ENCODE peak calls at places on chromosomes 13 and 19, in ten cellular contexts. One of them, this sample, is unnamed. For H3K27me3 and H3K4me1, the result is how much of the 10 kb centered on the place peaks cover.

GRCh38 chr13:69641773-69642172 is 465.9 kb upstream of the ATXN8OS start:
- DNase-seq in neuronal stem cell: no peak
- DNase-seq in heart left ventricle: no peak
- DNase-seq in lung: no peak
- DNase-seq in CD8-positive, alpha-beta memory T cell: no peak
- DNase-seq in NT2/D1: no peak
- DNase-seq in IMR-90: no peak
- DNase-seq in upper lobe of left lung: no peak
- DNase-seq in CD4-positive, CD25-positive, alpha-beta regulatory T cell: no peak
- DNase-seq in effector memory CD4-positive, alpha-beta T cell: no peak
- DNase-seq in this sample: no peak

GRCh38 chr13:33740134-33740538 is 77.8 kb upstream of the RFC3 start:
- DNase-seq in NT2/D1: no peak
- DNase-seq in lung: no peak
- DNase-seq in heart left ventricle: no peak
- DNase-seq in upper lobe of left lung: no peak
- DNase-seq in CD8-positive, alpha-beta memory T cell: no peak
- DNase-seq in effector memory CD4-positive, alpha-beta T cell: no peak
- DNase-seq in IMR-90: peak
- DNase-seq in CD4-positive, CD25-positive, alpha-beta regulatory T cell: no peak
- DNase-seq in neuronal stem cell: no peak
- DNase-seq in this sample: peak

GRCh38 chr13:87827479-87827878 is 156.3 kb downstream of the SLITRK5 start:
- DNase-seq in effector memory CD4-positive, alpha-beta T cell: no peak
- DNase-seq in CD8-positive, alpha-beta memory T cell: no peak
- DNase-seq in neuronal stem cell: no peak
- DNase-seq in upper lobe of left lung: no peak
- DNase-seq in CD4-positive, CD25-positive, alpha-beta regulatory T cell: no peak
- DNase-seq in heart left ventricle: no peak
- DNase-seq in lung: no peak
- DNase-seq in NT2/D1: no peak
- DNase-seq in IMR-90: no peak
- DNase-seq in this sample: no peak

GRCh38 chr19:35561436-35561835 is 2.0 kb downstream of the ATP4A start:
- DNase-seq in CD4-positive, CD25-positive, alpha-beta regulatory T cell: no peak
- DNase-seq in effector memory CD4-positive, alpha-beta T cell: no peak
- DNase-seq in CD8-positive, alpha-beta memory T cell: no peak
- DNase-seq in neuronal stem cell: no peak
- DNase-seq in upper lobe of left lung: no peak
- DNase-seq in lung: no peak
- DNase-seq in heart left ventricle: no peak
- DNase-seq in IMR-90: no peak
- DNase-seq in NT2/D1: no peak
- DNase-seq in this sample: no peak

GRCh38 chr19:860481-861098 is 1.1 kb downstream of the CFD start:
- DNase-seq in heart left ventricle: no peak
- DNase-seq in NT2/D1: no peak
- DNase-seq in upper lobe of left lung: peak
- DNase-seq in lung: peak
- DNase-seq in CD8-positive, alpha-beta memory T cell: peak
- DNase-seq in neuronal stem cell: peak
- DNase-seq in IMR-90: peak
- DNase-seq in effector memory CD4-positive, alpha-beta T cell: peak
- DNase-seq in CD4-positive, CD25-positive, alpha-beta regulatory T cell: peak
- DNase-seq in this sample: peak

GRCh38 chr13:32330438-32330837 is 15.1 kb downstream of the BRCA2 start:
- DNase-seq in heart left ventricle: no peak
- DNase-seq in effector memory CD4-positive, alpha-beta T cell: no peak
- DNase-seq in NT2/D1: no peak
- DNase-seq in CD4-positive, CD25-positive, alpha-beta regulatory T cell: no peak
- DNase-seq in IMR-90: peak
- DNase-seq in neuronal stem cell: no peak
- DNase-seq in CD8-positive, alpha-beta memory T cell: no peak
- DNase-seq in lung: no peak
- DNase-seq in upper lobe of left lung: no peak
- DNase-seq in this sample: no peak

GRCh38 chr13:114324334-114324733 is 10.0 kb downstream of the CHAMP1 start:
- DNase-seq in heart left ventricle: no peak
- DNase-seq in NT2/D1: no peak
- DNase-seq in effector memory CD4-positive, alpha-beta T cell: no peak
- DNase-seq in CD8-positive, alpha-beta memory T cell: no peak
- DNase-seq in upper lobe of left lung: no peak
- DNase-seq in neuronal stem cell: no peak
- DNase-seq in lung: no peak
- DNase-seq in IMR-90: no peak
- DNase-seq in CD4-positive, CD25-positive, alpha-beta regulatory T cell: no peak
- DNase-seq in this sample: no peak

GRCh38 chr13:97141564-97142005 is 80.5 kb upstream of the MBNL2 start:
- DNase-seq in CD4-positive, CD25-positive, alpha-beta regulatory T cell: no peak
- DNase-seq in lung: peak
- DNase-seq in IMR-90: peak
- DNase-seq in neuronal stem cell: peak
- DNase-seq in CD8-positive, alpha-beta memory T cell: no peak
- DNase-seq in heart left ventricle: no peak
- DNase-seq in NT2/D1: peak
- DNase-seq in effector memory CD4-positive, alpha-beta T cell: no peak
- DNase-seq in upper lobe of left lung: peak
- DNase-seq in this sample: peak

GRCh38 chr19:14440049-14440448 is 6.9 kb downstream of the PKN1 start:
- DNase-seq in heart left ventricle: peak
- DNase-seq in neuronal stem cell: no peak
- DNase-seq in upper lobe of left lung: peak
- DNase-seq in effector memory CD4-positive, alpha-beta T cell: peak
- DNase-seq in lung: peak
- DNase-seq in IMR-90: no peak
- DNase-seq in NT2/D1: no peak
- DNase-seq in CD4-positive, CD25-positive, alpha-beta regulatory T cell: peak
- DNase-seq in CD8-positive, alpha-beta memory T cell: peak
- DNase-seq in this sample: no peak

GRCh38 chr13:111184685-111185401 is 69.7 kb downstream of the ARHGEF7 start:
- DNase-seq in effector memory CD4-positive, alpha-beta T cell: no peak
- DNase-seq in CD8-positive, alpha-beta memory T cell: peak
- DNase-seq in heart left ventricle: peak
- DNase-seq in CD4-positive, CD25-positive, alpha-beta regulatory T cell: peak
- DNase-seq in NT2/D1: no peak
- DNase-seq in lung: no peak
- DNase-seq in upper lobe of left lung: no peak
- DNase-seq in neuronal stem cell: no peak
- DNase-seq in IMR-90: no peak
- DNase-seq in this sample: no peak

GRCh38 chr19:12346896-12347295 is 13.5 kb upstream of the ZNF563 start:
- DNase-seq in CD4-positive, CD25-positive, alpha-beta regulatory T cell: peak
- DNase-seq in lung: no peak
- DNase-seq in IMR-90: no peak
- DNase-seq in neuronal stem cell: no peak
- DNase-seq in effector memory CD4-positive, alpha-beta T cell: no peak
- DNase-seq in CD8-positive, alpha-beta memory T cell: peak
- DNase-seq in heart left ventricle: no peak
- DNase-seq in NT2/D1: no peak
- DNase-seq in upper lobe of left lung: no peak
- DNase-seq in this sample: no peak
- H3K4me3 ChIP-seq in CD4-positive, CD25-positive, alpha-beta regulatory T cell: no peak
- H3K4me3 ChIP-seq in lung: no peak
- H3K4me3 ChIP-seq in IMR-90: no peak
- H3K4me3 ChIP-seq in neuronal stem cell: no peak
- H3K4me3 ChIP-seq in effector memory CD4-positive, alpha-beta T cell: no peak
- H3K4me3 ChIP-seq in CD8-positive, alpha-beta memory T cell: no peak
- H3K4me3 ChIP-seq in heart left ventricle: no peak
- H3K4me3 ChIP-seq in NT2/D1: no peak
- H3K4me3 ChIP-seq in upper lobe of left lung: no peak
- H3K4me3 ChIP-seq in this sample: no peak

DNA sequence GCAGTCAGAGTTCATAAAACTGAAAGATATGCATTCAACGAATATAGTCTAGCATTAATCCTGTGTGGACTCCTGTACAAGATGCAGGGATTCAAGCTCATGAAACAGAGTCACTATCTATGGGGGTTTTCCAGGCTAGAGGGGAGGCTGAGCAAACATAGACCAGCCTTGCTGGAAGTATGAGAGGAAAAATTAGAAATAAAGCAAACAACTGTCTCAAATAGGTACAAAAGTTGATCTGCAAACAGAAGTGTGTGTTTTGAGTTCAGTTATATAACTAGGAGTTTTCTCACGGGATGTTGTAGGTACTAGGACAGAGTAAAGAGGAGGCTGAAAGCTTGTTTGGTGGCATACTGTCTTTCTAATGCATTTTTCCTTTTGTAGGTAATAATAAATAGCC is 8.5 kb upstream of the LGALS14 start:
- DNase-seq in CD8-positive, alpha-beta memory T cell: no peak
- DNase-seq in neuronal stem cell: no peak
- DNase-seq in NT2/D1: no peak
- DNase-seq in effector memory CD4-positive, alpha-beta T cell: no peak
- DNase-seq in upper lobe of left lung: no peak
- DNase-seq in IMR-90: no peak
- DNase-seq in lung: no peak
- DNase-seq in heart left ventricle: no peak
- DNase-seq in CD4-positive, CD25-positive, alpha-beta regulatory T cell: no peak
- DNase-seq in this sample: no peak
- H3K27me3 ChIP-seq in CD8-positive, alpha-beta memory T cell: under half
- H3K27me3 ChIP-seq in neuronal stem cell: under half
- H3K27me3 ChIP-seq in NT2/D1: under half
- H3K27me3 ChIP-seq in effector memory CD4-positive, alpha-beta T cell: under half
- H3K27me3 ChIP-seq in upper lobe of left lung: under half
- H3K27me3 ChIP-seq in IMR-90: under half
- H3K27me3 ChIP-seq in lung: under half
- H3K27me3 ChIP-seq in heart left ventricle: under half
- H3K27me3 ChIP-seq in CD4-positive, CD25-positive, alpha-beta regulatory T cell: under half
- H3K27me3 ChIP-seq in this sample: under half

GRCh38 chr19:7920520-7921301 is 573 bp downstream of the SNAPC2 start:
- DNase-seq in upper lobe of left lung: peak
- DNase-seq in neuronal stem cell: peak
- DNase-seq in lung: peak
- DNase-seq in IMR-90: peak
- DNase-seq in heart left ventricle: peak
- DNase-seq in CD8-positive, alpha-beta memory T cell: peak
- DNase-seq in NT2/D1: peak
- DNase-seq in CD4-positive, CD25-positive, alpha-beta regulatory T cell: peak
- DNase-seq in effector memory CD4-positive, alpha-beta T cell: peak
- DNase-seq in this sample: peak
- H3K4me1 ChIP-seq in upper lobe of left lung: under half
- H3K4me1 ChIP-seq in neuronal stem cell: under half
- H3K4me1 ChIP-seq in lung: under half
- H3K4me1 ChIP-seq in IMR-90: under half
- H3K4me1 ChIP-seq in heart left ventricle: half or more
- H3K4me1 ChIP-seq in CD8-positive, alpha-beta memory T cell: under half
- H3K4me1 ChIP-seq in NT2/D1: under half
- H3K4me1 ChIP-seq in CD4-positive, CD25-positive, alpha-beta regulatory T cell: half or more
- H3K4me1 ChIP-seq in effector memory CD4-positive, alpha-beta T cell: half or more
- H3K4me1 ChIP-seq in this sample: under half

GRCh38 chr13:96091932-96092253 is 2.0 kb downstream of the HS6ST3 start:
- DNase-seq in CD8-positive, alpha-beta memory T cell: no peak
- DNase-seq in heart left ventricle: no peak
- DNase-seq in NT2/D1: no peak
- DNase-seq in neuronal stem cell: no peak
- DNase-seq in IMR-90: no peak
- DNase-seq in upper lobe of left lung: no peak
- DNase-seq in CD4-positive, CD25-positive, alpha-beta regulatory T cell: no peak
- DNase-seq in effector memory CD4-positive, alpha-beta T cell: no peak
- DNase-seq in lung: no peak
- DNase-seq in this sample: no peak

GRCh38 chr13:96091164-96091931 is 1.4 kb downstream of the HS6ST3 start:
- DNase-seq in lung: no peak
- DNase-seq in neuronal stem cell: peak
- DNase-seq in upper lobe of left lung: no peak
- DNase-seq in IMR-90: no peak
- DNase-seq in effector memory CD4-positive, alpha-beta T cell: no peak
- DNase-seq in CD4-positive, CD25-positive, alpha-beta regulatory T cell: no peak
- DNase-seq in NT2/D1: no peak
- DNase-seq in heart left ventricle: no peak
- DNase-seq in CD8-positive, alpha-beta memory T cell: no peak
- DNase-seq in this sample: peak

GRCh38 chr13:96090240-96091101 is 564 bp downstream of the HS6ST3 start:
- DNase-seq in lung: no peak
- DNase-seq in NT2/D1: no peak
- DNase-seq in IMR-90: no peak
- DNase-seq in CD4-positive, CD25-positive, alpha-beta regulatory T cell: no peak
- DNase-seq in CD8-positive, alpha-beta memory T cell: no peak
- DNase-seq in effector memory CD4-positive, alpha-beta T cell: no peak
- DNase-seq in neuronal stem cell: peak
- DNase-seq in heart left ventricle: no peak
- DNase-seq in upper lobe of left lung: no peak
- DNase-seq in this sample: peak

GRCh38 chr13:96089139-96089538 is 768 bp upstream of the HS6ST3 start:
- DNase-seq in neuronal stem cell: no peak
- DNase-seq in lung: no peak
- DNase-seq in upper lobe of left lung: no peak
- DNase-seq in CD4-positive, CD25-positive, alpha-beta regulatory T cell: no peak
- DNase-seq in NT2/D1: no peak
- DNase-seq in heart left ventricle: no peak
- DNase-seq in IMR-90: no peak
- DNase-seq in effector memory CD4-positive, alpha-beta T cell: no peak
- DNase-seq in CD8-positive, alpha-beta memory T cell: no peak
- DNase-seq in this sample: no peak

DNA sequence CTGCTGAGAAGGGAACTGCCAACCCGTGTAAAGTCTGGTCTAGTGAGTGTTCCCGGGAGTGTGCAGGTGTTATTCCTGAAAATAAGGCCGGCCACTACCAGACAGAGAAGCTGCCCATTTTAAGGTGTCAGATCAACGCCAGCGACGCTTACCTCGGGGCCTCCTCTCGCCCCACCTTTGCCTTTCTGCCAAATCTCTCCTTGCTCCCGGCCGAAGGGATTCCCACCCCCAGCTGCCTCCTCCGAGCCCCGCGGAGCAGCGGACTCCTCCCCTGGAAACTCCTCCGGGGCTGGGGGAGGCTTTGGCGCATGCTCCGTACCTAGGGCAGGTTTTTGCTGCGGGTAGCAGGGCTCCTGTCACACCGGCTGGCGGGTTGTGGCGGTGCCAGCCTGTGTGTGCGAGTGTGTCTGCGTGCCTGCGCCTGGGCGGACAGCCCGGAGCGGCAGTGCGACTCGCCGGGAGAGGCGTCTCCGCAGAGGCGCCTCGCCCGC is at the start of gene HS6ST3:
- DNase-seq in NT2/D1: no peak
- DNase-seq in CD8-positive, alpha-beta memory T cell: no peak
- DNase-seq in upper lobe of left lung: no peak
- DNase-seq in CD4-positive, CD25-positive, alpha-beta regulatory T cell: no peak
- DNase-seq in heart left ventricle: peak
- DNase-seq in neuronal stem cell: peak
- DNase-seq in IMR-90: no peak
- DNase-seq in lung: no peak
- DNase-seq in effector memory CD4-positive, alpha-beta T cell: no peak
- DNase-seq in this sample: peak
- H3K4me3 ChIP-seq in NT2/D1: peak
- H3K4me3 ChIP-seq in CD8-positive, alpha-beta memory T cell: no peak
- H3K4me3 ChIP-seq in upper lobe of left lung: no peak
- H3K4me3 ChIP-seq in CD4-positive, CD25-positive, alpha-beta regulatory T cell: no peak
- H3K4me3 ChIP-seq in heart left ventricle: peak
- H3K4me3 ChIP-seq in neuronal stem cell: peak
- H3K4me3 ChIP-seq in IMR-90: peak
- H3K4me3 ChIP-seq in lung: peak
- H3K4me3 ChIP-seq in effector memory CD4-positive, alpha-beta T cell: no peak
- H3K4me3 ChIP-seq in this sample: peak